ENCODE peak calls at places on chromosomes 16 and 17, in eight cellular contexts. R is stomach, G is ovary, N is esophagus muscularis mucosa, M is A549, Z is transverse colon, A is sigmoid colon, O is tibial nerve. K is an unnamed sample.

GRCh38 chr16:89131783-89132182 is 38.1 kb downstream of the ACSF3 start:
- DNase-seq in O (no peak), G (no peak), A (no peak), Z (no peak), M (no peak), N (no peak), R (no peak), K (no peak)

GRCh38 chr16:27189335-27189972 is 13.9 kb upstream of the KDM8 start:
- DNase-seq in M (no peak), R (peak; percentile 28), N (no peak), A (no peak), Z (peak; percentile 64), G (no peak), O (no peak), K (no peak)

GRCh38 chr16:53094013-53094630 is 39.3 kb downstream of the CHD9 start:
- DNase-seq in A (peak; percentile 82), O (peak; percentile 22), N (no peak), R (peak; percentile 82), G (no peak), M (peak; percentile 74), Z (peak; percentile 90), K (peak; percentile 86)

GRCh38 chr16:74724820-74725549 is 24.3 kb upstream of the MLKL start:
- DNase-seq in Z (no peak), G (peak; percentile 26), N (no peak), M (no peak), A (no peak), O (no peak), R (no peak), K (no peak)

GRCh38 chr17:73359255-73359816 is 47.5 kb upstream of the CDC42EP4 start:
- DNase-seq in O (no peak), Z (no peak), N (no peak), A (no peak), G (no peak), M (no peak), R (no peak), K (no peak)

GRCh38 chr17:16250635-16251034 is 33.6 kb downstream of the PIGL start:
- DNase-seq in Z (no peak), R (no peak), O (no peak), N (no peak), M (no peak), A (no peak), G (no peak), K (no peak)

GRCh38 chr17:43033947-43034622 is 9.1 kb downstream of the RND2 start:
- DNase-seq in R (no peak), Z (no peak), M (no peak), A (no peak), O (no peak), N (no peak), G (no peak), K (no peak)

GRCh38 chr17:71180801-71181385 is 939.9 kb upstream of the SOX9 start:
- DNase-seq in O (no peak), M (peak; percentile 34), A (peak; percentile 82), Z (peak; percentile 75), R (no peak), G (no peak), N (no peak), K (no peak)

GRCh38 chr17:14019186-14019956 is 49.9 kb upstream of the COX10 start:
- DNase-seq in G (no peak), R (no peak), Z (no peak), O (no peak), N (peak; percentile 78), M (no peak), A (no peak), K (no peak)

GRCh38 chr16:31403590-31404352 is 10.6 kb downstream of the ITGAD start:
- DNase-seq in Z (no peak), N (no peak), O (no peak), G (no peak), A (no peak), M (no peak), R (no peak), K (no peak)

GRCh38 chr17:4594406-4595349 is 10.3 kb downstream of the SMTNL2 start:
- DNase-seq in A (no peak), O (no peak), N (no peak), M (no peak), R (peak; percentile 67), G (no peak), Z (peak; percentile 53), K (no peak)

GRCh38 chr17:235831-236640 is 54.6 kb upstream of the DOC2B start:
- DNase-seq in M (no peak), O (no peak), A (peak; percentile 62), R (no peak), Z (peak; percentile 7), G (no peak), N (no peak), K (peak; percentile 75)

GRCh38 chr16:85286066-85286712 is 173.9 kb upstream of the CIBAR2 start:
- DNase-seq in M (no peak), A (peak; percentile 89), O (peak; percentile 63), N (no peak), R (peak; percentile 43), Z (no peak), G (no peak), K (peak; percentile 92)

GRCh38 chr16:72927199-72928088 is 120.5 kb downstream of the ZFHX3 start:
- DNase-seq in N (no peak), M (peak; percentile 78), A (peak; percentile 65), G (no peak), O (no peak), R (no peak), Z (peak; percentile 20), K (peak; percentile 75)

GRCh38 chr17:42247734-42248133 is 28.5 kb downstream of the STAT5B start:
- DNase-seq in N (no peak), G (no peak), O (no peak), Z (no peak), R (no peak), A (peak; percentile 66), M (peak; percentile 63), K (no peak)

GRCh38 chr16:50539822-50540710 is 8.1 kb upstream of the NKD1 start:
- DNase-seq in O (no peak), R (no peak), M (no peak), A (no peak), Z (no peak), N (no peak), G (no peak), K (no peak)

GRCh38 chr17:68642118-68642412 is 40.9 kb upstream of the FAM20A start:
- DNase-seq in G (no peak), M (no peak), O (peak; percentile 19), R (no peak), Z (no peak), N (no peak), A (no peak), K (no peak)

GRCh38 chr17:80083136-80083661 is 18.2 kb upstream of the GAA start:
- DNase-seq in A (no peak), M (no peak), N (no peak), O (no peak), G (no peak), R (no peak), Z (no peak), K (peak; percentile 63)

GRCh38 chr17:80084773-80085172 is 16.6 kb upstream of the GAA start:
- DNase-seq in M (no peak), A (no peak), R (no peak), O (no peak), N (no peak), Z (no peak), G (no peak), K (no peak)

GRCh38 chr17:80082403-80083135 is 18.8 kb upstream of the GAA start:
- DNase-seq in N (no peak), G (peak; percentile 63), Z (peak; percentile 57), R (peak; percentile 70), M (peak; percentile 81), O (peak; percentile 85), A (peak; percentile 82), K (no peak)

GRCh38 chr17:80081596-80081995 is 19.8 kb upstream of the GAA start:
- DNase-seq in N (no peak), Z (no peak), O (no peak), A (no peak), R (no peak), M (no peak), G (no peak), K (no peak)

GRCh38 chr17:80080081-80080480 is 21.3 kb upstream of the GAA start:
- DNase-seq in R (no peak), N (no peak), M (no peak), G (no peak), O (no peak), A (no peak), Z (no peak), K (no peak)
- TF ChIP-seq EP300 in R (no peak), N (no peak), M (no peak), G (no peak), O (no peak), A (no peak), Z (no peak), K (no peak)

GRCh38 chr17:30380106-30380420 is 1.3 kb downstream of the CPD start:
- DNase-seq in O (no peak), N (no peak), M (no peak), R (no peak), Z (no peak), A (no peak), G (no peak), K (no peak)
- TF ChIP-seq POLR2A in O (no peak), N (no peak), M (no peak), R (no peak), Z (no peak), A (no peak), G (no peak), K (no peak)

GRCh38 chr16:49281481-49281842 is at the start of gene CBLN1:
- DNase-seq in A (no peak), G (no peak), N (peak; percentile 64), O (no peak), R (no peak), Z (no peak), M (no peak), K (no peak)
- H3K4me3 ChIP-seq in A (peak within 1 kb of the TSS; percentile 48), G (peak within 1 kb of the TSS; percentile 14), N (peak within 1 kb of the TSS; percentile 55), O (no peak within 1 kb of the TSS), R (peak within 1 kb of the TSS; percentile 48), Z (peak within 1 kb of the TSS; percentile 43), M (peak within 1 kb of the TSS; percentile 57), K (peak within 1 kb of the TSS; percentile 45)

GRCh38 chr17:7523033-7523432 is 25.8 kb upstream of the TNFSF12 start:
- DNase-seq in N (no peak), G (no peak), O (peak; percentile 13), R (peak; percentile 43), A (no peak), Z (peak; percentile 31), M (peak; percentile 63), K (no peak)
- TF ChIP-seq EP300 in N (no peak), G (no peak), O (no peak), R (no peak), A (no peak), Z (no peak), M (no peak), K (no peak)

GRCh38 chr16:12804395-12804794 is 708 bp upstream of the CPPED1 start:
- DNase-seq in A (no peak), M (no peak), G (no peak), N (no peak), R (no peak), Z (no peak), O (no peak), K (no peak)

GRCh38 chr16:12805091-12805490 is 1.4 kb upstream of the CPPED1 start:
- DNase-seq in G (no peak), O (no peak), Z (no peak), R (no peak), A (no peak), N (no peak), M (no peak), K (no peak)

GRCh38 chr16:12802661-12803060 is 1.0 kb downstream of the CPPED1 start:
- DNase-seq in O (no peak), M (no peak), Z (no peak), R (no peak), G (no peak), A (no peak), N (no peak), K (no peak)

GRCh38 chr16:12802048-12802447 is 1.6 kb downstream of the CPPED1 start:
- DNase-seq in A (no peak), O (no peak), G (no peak), Z (no peak), R (no peak), N (no peak), M (no peak), K (no peak)

GRCh38 chr16:12803203-12804093 is at the start of gene CPPED1:
- DNase-seq in M (peak; percentile 94), G (peak; percentile 89), A (peak; percentile 94), R (peak; percentile 92), O (peak; percentile 73), N (peak; percentile 96), Z (peak; percentile 94), K (peak; percentile 91)
- TF ChIP-seq POLR2A in M (peak; percentile 73), G (peak; percentile 49), A (peak; percentile 14), R (no peak), O (peak; percentile 19), N (no peak), Z (peak; percentile 60), K (no peak)